ENCODE peak calls at places on chromosomes 16 and 17, in nine cellular contexts. G is H1, C is left ventricle myocardium inferior, R is heart left ventricle, E is neural progenitor cell, Q is mammary epithelial cell, Y is A549, V is ovary, H is left lung. Z is an unnamed sample.

GRCh38 chr16:615122-615521 is 15.7 kb upstream of the WFIKKN1 start:
- DNase-seq in G (no peak), C (no peak), R (no peak), E (no peak), Q (no peak), Y (no peak), V (no peak), H (no peak), Z (no peak)

GRCh38 chr16:66261826-66262225 is 104.7 kb upstream of the CDH5 start:
- DNase-seq in G (no peak), C (no peak), R (no peak), E (no peak), Q (no peak), Y (no peak), V (no peak), H (no peak), Z (no peak)

GRCh38 chr17:9371019-9371418 is 204.6 kb downstream of the STX8 start:
- DNase-seq in G (no peak), C (no peak), R (no peak), E (no peak), Q (peak; percentile 94), Y (peak; percentile 86), V (no peak), H (no peak), Z (no peak)

GRCh38 chr16:24729967-24730815 is 740 bp downstream of the TNRC6A start:
- DNase-seq in G (no peak), C (peak; percentile 44), R (no peak), E (peak; percentile 31), Q (no peak), Y (peak; percentile 9), V (peak; percentile 40), H (no peak), Z (no peak)

GRCh38 chr17:15462962-15463361 is 4.5 kb downstream of the CDRT4 start:
- DNase-seq in G (no peak), C (no peak), R (no peak), E (no peak), Q (no peak), Y (no peak), V (peak; percentile 33), H (no peak), Z (no peak)

GRCh38 chr16:85615014-85615851 is 2.1 kb downstream of the GSE1 start:
- DNase-seq in G (no peak), C (peak; percentile 56), R (no peak), E (peak; percentile 86), Q (peak; percentile 52), Y (peak; percentile 66), V (no peak), H (peak; percentile 95), Z (peak; percentile 36)

GRCh38 chr16:4962716-4963115 is 4.6 kb downstream of the SEC14L5 start:
- DNase-seq in G (no peak), C (no peak), R (no peak), E (no peak), Q (no peak), Y (no peak), V (no peak), H (no peak), Z (no peak)

GRCh38 chr16:1510941-1511351 is 17.8 kb downstream of the TELO2 start:
- DNase-seq in G (no peak), C (no peak), R (no peak), E (no peak), Q (no peak), Y (no peak), V (no peak), H (no peak), Z (no peak)

GRCh38 chr17:73072254-73072962 is 20.1 kb downstream of the SLC39A11 start:
- DNase-seq in G (no peak), C (no peak), R (no peak), E (no peak), Q (no peak), Y (no peak), V (no peak), H (no peak), Z (no peak)

GRCh38 chr16:84332975-84333684 is 35.2 kb upstream of the ATP2C2 start:
- DNase-seq in G (no peak), C (no peak), R (no peak), E (no peak), Q (no peak), Y (no peak), V (no peak), H (no peak), Z (no peak)

GRCh38 chr17:16215965-16216316 is 607 bp upstream of the NCOR1 start:
- DNase-seq in G (no peak), C (no peak), R (peak; percentile 71), E (no peak), Q (no peak), Y (no peak), V (no peak), H (no peak), Z (no peak)

GRCh38 chr16:681746-682427 is 1.7 kb downstream of the STUB1 start:
- DNase-seq in G (no peak), C (no peak), R (no peak), E (no peak), Q (no peak), Y (no peak), V (peak; percentile 58), H (no peak), Z (no peak)

GRCh38 chr16:19882186-19882585 is 2.5 kb downstream of the GPRC5B start:
- DNase-seq in G (peak; percentile 47), C (no peak), R (no peak), E (peak; percentile 52), Q (no peak), Y (no peak), V (no peak), H (no peak), Z (no peak)

GRCh38 chr16:9670058-9670457 is 512.2 kb downstream of the GRIN2A start:
- DNase-seq in G (no peak), C (no peak), R (no peak), E (peak; percentile 57), Q (no peak), Y (no peak), V (no peak), H (no peak), Z (no peak)

GRCh38 chr16:35431829-35432663 is 1972.6 kb downstream of the TP53TG3F start:
- DNase-seq in G (no peak), C (no peak), R (no peak), E (no peak), Q (no peak), Y (peak; percentile 8), V (no peak), H (peak; percentile 55), Z (no peak)
- H3K9me3 ChIP-seq in G (peaks cover 73% of the 10 kb centered on the region), C (no peaks in the 10 kb centered on the region), R (no peaks in the 10 kb centered on the region), E (peaks cover 37% of the 10 kb centered on the region), Q (peaks cover 28% of the 10 kb centered on the region), Y (peaks cover 3% of the 10 kb centered on the region), V (no peaks in the 10 kb centered on the region), H (no peaks in the 10 kb centered on the region), Z (no peaks in the 10 kb centered on the region)

GRCh38 chr17:77461277-77462057 is 320.7 kb downstream of the SEC14L1 start:
- DNase-seq in G (no peak), C (no peak), R (no peak), E (no peak), Q (no peak), Y (no peak), V (no peak), H (peak; percentile 27), Z (no peak)

GRCh38 chr17:77460514-77461046 is 319.8 kb downstream of the SEC14L1 start:
- DNase-seq in G (no peak), C (no peak), R (no peak), E (no peak), Q (no peak), Y (no peak), V (no peak), H (peak; percentile 67), Z (no peak)

GRCh38 chr17:77464988-77465357 is 324.2 kb downstream of the SEC14L1 start:
- DNase-seq in G (no peak), C (no peak), R (no peak), E (no peak), Q (no peak), Y (no peak), V (no peak), H (no peak), Z (no peak)

GRCh38 chr17:77462101-77462500 is 321.3 kb downstream of the SEC14L1 start:
- DNase-seq in G (no peak), C (no peak), R (no peak), E (no peak), Q (no peak), Y (no peak), V (no peak), H (peak; percentile 53), Z (no peak)

DNA sequence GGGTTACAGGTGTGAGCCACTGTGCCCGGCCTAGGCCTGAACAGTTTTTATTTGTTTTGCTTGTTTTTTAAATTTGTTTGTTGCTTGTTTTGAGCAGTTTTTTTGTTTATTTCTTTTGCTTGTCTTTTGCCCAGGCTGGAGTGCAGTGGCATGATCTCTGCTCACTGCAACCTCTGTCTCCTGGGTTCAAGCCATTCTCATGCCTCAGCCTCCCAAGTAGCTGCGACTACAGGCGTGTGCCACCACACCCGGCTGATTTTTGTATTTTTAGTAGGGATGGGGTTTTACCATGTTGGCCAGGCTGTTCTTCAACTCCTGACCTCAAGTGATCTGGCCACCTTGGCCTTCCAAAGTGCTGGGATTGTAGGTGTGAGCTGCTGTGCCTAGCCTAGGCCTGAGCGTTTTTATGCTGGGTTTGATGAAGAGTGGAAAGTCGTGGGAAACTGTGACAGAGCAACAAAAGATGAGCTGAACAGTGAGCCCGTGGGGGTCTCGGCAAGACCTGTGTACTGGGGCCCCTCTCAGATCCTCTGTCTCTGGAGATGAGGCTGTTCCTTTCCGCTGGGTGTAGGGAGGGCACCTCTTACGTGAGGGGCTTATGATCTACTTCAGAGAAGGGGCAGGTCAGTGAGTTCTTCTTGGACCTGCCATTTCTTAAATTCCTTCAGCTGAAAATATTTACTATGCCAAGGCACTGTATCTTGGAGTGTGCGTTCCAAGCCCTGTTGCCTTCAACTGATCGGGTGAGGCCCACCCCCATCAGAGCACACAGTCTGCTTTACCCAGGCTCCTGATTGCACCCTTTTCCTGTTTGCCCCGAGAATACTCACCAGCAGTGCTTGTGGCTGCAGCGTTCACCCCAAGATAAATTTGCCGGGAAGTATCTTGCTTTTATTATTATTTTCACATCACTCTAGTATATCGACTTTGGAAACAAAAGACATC is 322.1 kb downstream of the SEC14L1 start:
- DNase-seq in G (no peak), C (no peak), R (no peak), E (no peak), Q (no peak), Y (no peak), V (no peak), H (peak; percentile 10), Z (no peak)
- H3K4me3 ChIP-seq in G (no peak overlapping the region), C (no peak overlapping the region), R (no peak overlapping the region), E (no peak overlapping the region), Q (no peak overlapping the region), Y (no peak overlapping the region), V (no peak overlapping the region), H (no peak overlapping the region), Z (no peak overlapping the region)

DNA sequence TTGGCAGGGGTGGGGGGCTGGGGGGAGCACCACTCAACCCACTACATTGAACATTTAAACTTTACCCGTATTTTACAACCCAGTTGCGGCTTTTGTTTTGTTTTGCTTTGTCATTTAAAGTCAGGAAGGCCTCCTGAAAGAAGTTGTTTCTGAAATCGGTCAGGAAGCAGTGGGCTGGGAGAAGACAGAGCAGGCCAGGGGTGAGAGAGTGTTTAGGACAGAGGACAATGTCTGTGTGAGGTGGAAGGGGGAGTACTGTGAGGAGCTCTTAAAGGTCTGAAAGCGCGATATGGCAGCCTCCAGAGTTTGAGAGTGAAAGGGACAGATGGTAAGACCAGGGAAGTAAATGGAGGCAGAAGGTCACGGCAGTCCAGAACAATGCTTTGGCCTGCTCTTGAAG is 6.0 kb upstream of the WFIKKN2 start:
- DNase-seq in G (no peak), C (no peak), R (no peak), E (no peak), Q (no peak), Y (no peak), V (no peak), H (no peak), Z (no peak)
- H3K27ac ChIP-seq in G (peak overlapping the region; percentile 17), C (no peak overlapping the region), R (no peak overlapping the region), E (no peak overlapping the region), Q (no peak overlapping the region), Y (no peak overlapping the region), V (peak overlapping the region; percentile 92), H (no peak overlapping the region), Z (no peak overlapping the region)

GRCh38 chr17:31058958-31059357 is 35.8 kb upstream of the NF1 start:
- DNase-seq in G (no peak), C (no peak), R (no peak), E (no peak), Q (no peak), Y (no peak), V (no peak), H (no peak), Z (no peak)
- H3K9me3 ChIP-seq in G (no peaks in the 10 kb centered on the region), C (no peaks in the 10 kb centered on the region), R (no peaks in the 10 kb centered on the region), E (no peaks in the 10 kb centered on the region), Q (no peaks in the 10 kb centered on the region), Y (no peaks in the 10 kb centered on the region), V (no peaks in the 10 kb centered on the region), H (no peaks in the 10 kb centered on the region), Z (no peaks in the 10 kb centered on the region)

Z was measured in CD8-positive, alpha-beta memory T cell.